ENCODE peak calls at places on chromosomes 5 and 9, in six cellular contexts. One of them, this sample, is unnamed. For H3K27me3 and H3K4me1, the result is how much of the 10 kb centered on the place peaks cover.

GRCh38 chr9:73613092-73613701 is 461.5 kb downstream of the ANXA1 start:
- DNase-seq in suprapubic skin: no peak
- DNase-seq in neural progenitor cell: no peak
- DNase-seq in foreskin keratinocyte: no peak
- DNase-seq in left ventricle myocardium inferior: no peak
- DNase-seq in pancreas: no peak
- DNase-seq in this sample: no peak

GRCh38 chr5:2869471-2869870 is 118.0 kb upstream of the IRX2 start:
- DNase-seq in neural progenitor cell: no peak
- DNase-seq in pancreas: no peak
- DNase-seq in suprapubic skin: no peak
- DNase-seq in foreskin keratinocyte: no peak
- DNase-seq in left ventricle myocardium inferior: no peak
- DNase-seq in this sample: no peak

GRCh38 chr5:153613143-153613542 is 122.7 kb downstream of the GRIA1 start:
- DNase-seq in left ventricle myocardium inferior: no peak
- DNase-seq in foreskin keratinocyte: peak
- DNase-seq in neural progenitor cell: no peak
- DNase-seq in suprapubic skin: no peak
- DNase-seq in pancreas: no peak
- DNase-seq in this sample: no peak

GRCh38 chr5:139658928-139659667 is 10.9 kb downstream of the CXXC5 start:
- DNase-seq in foreskin keratinocyte: no peak
- DNase-seq in pancreas: peak
- DNase-seq in left ventricle myocardium inferior: peak
- DNase-seq in neural progenitor cell: peak
- DNase-seq in suprapubic skin: no peak
- DNase-seq in this sample: no peak

GRCh38 chr5:74579215-74579614 is 61.3 kb downstream of the ENC1 start:
- DNase-seq in neural progenitor cell: no peak
- DNase-seq in suprapubic skin: no peak
- DNase-seq in foreskin keratinocyte: no peak
- DNase-seq in pancreas: no peak
- DNase-seq in left ventricle myocardium inferior: no peak
- DNase-seq in this sample: peak

GRCh38 chr5:55102345-55102744 is at the start of gene GZMA:
- DNase-seq in left ventricle myocardium inferior: no peak
- DNase-seq in pancreas: no peak
- DNase-seq in foreskin keratinocyte: no peak
- DNase-seq in suprapubic skin: no peak
- DNase-seq in neural progenitor cell: no peak
- DNase-seq in this sample: no peak

GRCh38 chr5:8413975-8414374 is 545.0 kb downstream of the MTRR start:
- DNase-seq in suprapubic skin: no peak
- DNase-seq in left ventricle myocardium inferior: no peak
- DNase-seq in neural progenitor cell: no peak
- DNase-seq in foreskin keratinocyte: peak
- DNase-seq in pancreas: no peak
- DNase-seq in this sample: no peak

GRCh38 chr5:172541119-172541763 is 86.9 kb upstream of the SH3PXD2B start:
- DNase-seq in left ventricle myocardium inferior: no peak
- DNase-seq in neural progenitor cell: no peak
- DNase-seq in pancreas: no peak
- DNase-seq in suprapubic skin: no peak
- DNase-seq in foreskin keratinocyte: no peak
- DNase-seq in this sample: no peak

GRCh38 chr5:35924950-35925722 is 13.3 kb downstream of the CAPSL start:
- DNase-seq in left ventricle myocardium inferior: peak
- DNase-seq in pancreas: peak
- DNase-seq in neural progenitor cell: peak
- DNase-seq in foreskin keratinocyte: no peak
- DNase-seq in suprapubic skin: peak
- DNase-seq in this sample: peak

GRCh38 chr5:36273809-36274526 is 27.7 kb downstream of the RANBP3L start:
- DNase-seq in foreskin keratinocyte: no peak
- DNase-seq in suprapubic skin: no peak
- DNase-seq in neural progenitor cell: no peak
- DNase-seq in left ventricle myocardium inferior: no peak
- DNase-seq in pancreas: no peak
- DNase-seq in this sample: no peak

GRCh38 chr9:21983509-21983908 is 10.7 kb downstream of the CDKN2A start:
- DNase-seq in suprapubic skin: no peak
- DNase-seq in neural progenitor cell: no peak
- DNase-seq in pancreas: no peak
- DNase-seq in foreskin keratinocyte: no peak
- DNase-seq in left ventricle myocardium inferior: no peak
- DNase-seq in this sample: no peak

GRCh38 chr9:85667374-85667773 is 74.4 kb downstream of the AGTPBP1 start:
- DNase-seq in foreskin keratinocyte: no peak
- DNase-seq in suprapubic skin: no peak
- DNase-seq in pancreas: no peak
- DNase-seq in left ventricle myocardium inferior: no peak
- DNase-seq in neural progenitor cell: no peak
- DNase-seq in this sample: no peak

GRCh38 chr5:180704362-180704761 is 35.5 kb downstream of the OR2Y1 start:
- DNase-seq in left ventricle myocardium inferior: no peak
- DNase-seq in foreskin keratinocyte: peak
- DNase-seq in pancreas: no peak
- DNase-seq in suprapubic skin: no peak
- DNase-seq in neural progenitor cell: no peak
- DNase-seq in this sample: no peak

GRCh38 chr9:23728736-23729135 is 97.3 kb downstream of the ELAVL2 start:
- DNase-seq in foreskin keratinocyte: no peak
- DNase-seq in suprapubic skin: no peak
- DNase-seq in neural progenitor cell: no peak
- DNase-seq in left ventricle myocardium inferior: no peak
- DNase-seq in pancreas: no peak
- DNase-seq in this sample: no peak

GRCh38 chr9:73916016-73916673 is 581.0 kb upstream of the RORB start:
- DNase-seq in foreskin keratinocyte: peak
- DNase-seq in suprapubic skin: no peak
- DNase-seq in neural progenitor cell: peak
- DNase-seq in left ventricle myocardium inferior: no peak
- DNase-seq in pancreas: no peak
- DNase-seq in this sample: no peak

GRCh38 chr9:114371986-114372917 is 15.5 kb downstream of the AKNA start:
- DNase-seq in foreskin keratinocyte: peak
- DNase-seq in suprapubic skin: no peak
- DNase-seq in neural progenitor cell: no peak
- DNase-seq in pancreas: no peak
- DNase-seq in left ventricle myocardium inferior: no peak
- DNase-seq in this sample: peak

GRCh38 chr5:103433216-103433615 is 129.4 kb downstream of the NUDT12 start:
- DNase-seq in pancreas: no peak
- DNase-seq in foreskin keratinocyte: no peak
- DNase-seq in neural progenitor cell: no peak
- DNase-seq in left ventricle myocardium inferior: no peak
- DNase-seq in suprapubic skin: no peak
- DNase-seq in this sample: no peak

GRCh38 chr5:138078006-138078643 is 5.7 kb upstream of the WNT8A start:
- DNase-seq in neural progenitor cell: peak
- DNase-seq in left ventricle myocardium inferior: no peak
- DNase-seq in pancreas: no peak
- DNase-seq in suprapubic skin: no peak
- DNase-seq in foreskin keratinocyte: no peak
- DNase-seq in this sample: no peak

GRCh38 chr9:108271236-108271635 is 584.5 kb downstream of the ACTL7B start:
- DNase-seq in foreskin keratinocyte: no peak
- DNase-seq in suprapubic skin: no peak
- DNase-seq in pancreas: no peak
- DNase-seq in left ventricle myocardium inferior: no peak
- DNase-seq in neural progenitor cell: no peak
- DNase-seq in this sample: no peak

GRCh38 chr5:150258126-150258525 is 31.4 kb downstream of the CAMK2A start:
- DNase-seq in neural progenitor cell: peak
- DNase-seq in pancreas: no peak
- DNase-seq in suprapubic skin: no peak
- DNase-seq in foreskin keratinocyte: no peak
- DNase-seq in left ventricle myocardium inferior: no peak
- DNase-seq in this sample: peak

GRCh38 chr5:88188458-88189132 is 80.0 kb downstream of the TMEM161B start:
- DNase-seq in neural progenitor cell: no peak
- DNase-seq in left ventricle myocardium inferior: no peak
- DNase-seq in pancreas: no peak
- DNase-seq in suprapubic skin: no peak
- DNase-seq in foreskin keratinocyte: no peak
- DNase-seq in this sample: peak

GRCh38 chr9:134728801-134729495 is 87.3 kb downstream of the COL5A1 start:
- DNase-seq in left ventricle myocardium inferior: no peak
- DNase-seq in pancreas: peak
- DNase-seq in neural progenitor cell: no peak
- DNase-seq in suprapubic skin: no peak
- DNase-seq in foreskin keratinocyte: no peak
- DNase-seq in this sample: no peak

GRCh38 chr9:76512826-76513225 is 53.8 kb downstream of the GCNT1 start:
- DNase-seq in left ventricle myocardium inferior: no peak
- DNase-seq in foreskin keratinocyte: no peak
- DNase-seq in pancreas: no peak
- DNase-seq in suprapubic skin: no peak
- DNase-seq in neural progenitor cell: no peak
- DNase-seq in this sample: no peak
- H3K27me3 ChIP-seq in left ventricle myocardium inferior: under half
- H3K27me3 ChIP-seq in foreskin keratinocyte: under half
- H3K27me3 ChIP-seq in pancreas: under half
- H3K27me3 ChIP-seq in suprapubic skin: under half
- H3K27me3 ChIP-seq in neural progenitor cell: under half
- H3K27me3 ChIP-seq in this sample: under half

GRCh38 chr5:14217587-14217986 is 74.4 kb downstream of the TRIO start:
- DNase-seq in pancreas: no peak
- DNase-seq in suprapubic skin: no peak
- DNase-seq in left ventricle myocardium inferior: peak
- DNase-seq in foreskin keratinocyte: no peak
- DNase-seq in neural progenitor cell: no peak
- DNase-seq in this sample: no peak

GRCh38 chr5:14218011-14218410 is 74.9 kb downstream of the TRIO start:
- DNase-seq in pancreas: no peak
- DNase-seq in left ventricle myocardium inferior: no peak
- DNase-seq in foreskin keratinocyte: no peak
- DNase-seq in neural progenitor cell: no peak
- DNase-seq in suprapubic skin: no peak
- DNase-seq in this sample: no peak

GRCh38 chr5:14216902-14217301 is 73.8 kb downstream of the TRIO start:
- DNase-seq in pancreas: no peak
- DNase-seq in suprapubic skin: no peak
- DNase-seq in left ventricle myocardium inferior: no peak
- DNase-seq in neural progenitor cell: peak
- DNase-seq in foreskin keratinocyte: no peak
- DNase-seq in this sample: no peak

GRCh38 chr5:14215901-14216300 is 72.8 kb downstream of the TRIO start:
- DNase-seq in neural progenitor cell: peak
- DNase-seq in pancreas: no peak
- DNase-seq in foreskin keratinocyte: no peak
- DNase-seq in suprapubic skin: no peak
- DNase-seq in left ventricle myocardium inferior: no peak
- DNase-seq in this sample: no peak

GRCh38 chr5:14216372-14216771 is 73.2 kb downstream of the TRIO start:
- DNase-seq in neural progenitor cell: no peak
- DNase-seq in suprapubic skin: no peak
- DNase-seq in foreskin keratinocyte: no peak
- DNase-seq in left ventricle myocardium inferior: no peak
- DNase-seq in pancreas: no peak
- DNase-seq in this sample: no peak
- H3K4me1 ChIP-seq in neural progenitor cell: half or more
- H3K4me1 ChIP-seq in suprapubic skin: under half
- H3K4me1 ChIP-seq in foreskin keratinocyte: under half
- H3K4me1 ChIP-seq in left ventricle myocardium inferior: half or more
- H3K4me1 ChIP-seq in pancreas: under half
- H3K4me1 ChIP-seq in this sample: under half

DNA sequence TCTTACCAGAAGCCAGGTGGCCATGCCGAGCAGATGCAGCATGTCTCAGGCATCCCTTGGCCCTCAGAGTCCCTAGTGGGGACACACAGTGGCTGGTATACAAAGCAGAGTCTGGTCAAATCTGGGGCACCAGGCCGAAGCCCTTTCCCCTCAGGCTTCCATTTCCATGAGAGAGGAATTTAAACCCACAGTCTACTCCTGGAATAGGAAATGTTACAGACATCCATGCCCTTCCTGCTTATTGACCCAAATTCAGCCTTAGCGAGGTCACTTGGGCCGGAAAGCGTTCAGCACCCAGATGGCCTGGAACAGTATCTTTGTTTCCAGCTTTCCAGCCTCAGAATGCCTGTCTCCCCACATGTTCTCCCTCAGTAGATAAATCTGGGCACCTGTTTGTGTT is 131.7 kb downstream of the PIP5K1B start:
- DNase-seq in suprapubic skin: no peak
- DNase-seq in neural progenitor cell: no peak
- DNase-seq in left ventricle myocardium inferior: no peak
- DNase-seq in pancreas: no peak
- DNase-seq in foreskin keratinocyte: no peak
- DNase-seq in this sample: no peak
- H3K27me3 ChIP-seq in suprapubic skin: under half
- H3K27me3 ChIP-seq in neural progenitor cell: under half
- H3K27me3 ChIP-seq in left ventricle myocardium inferior: under half
- H3K27me3 ChIP-seq in pancreas: under half
- H3K27me3 ChIP-seq in foreskin keratinocyte: under half
- H3K27me3 ChIP-seq in this sample: under half

DNA sequence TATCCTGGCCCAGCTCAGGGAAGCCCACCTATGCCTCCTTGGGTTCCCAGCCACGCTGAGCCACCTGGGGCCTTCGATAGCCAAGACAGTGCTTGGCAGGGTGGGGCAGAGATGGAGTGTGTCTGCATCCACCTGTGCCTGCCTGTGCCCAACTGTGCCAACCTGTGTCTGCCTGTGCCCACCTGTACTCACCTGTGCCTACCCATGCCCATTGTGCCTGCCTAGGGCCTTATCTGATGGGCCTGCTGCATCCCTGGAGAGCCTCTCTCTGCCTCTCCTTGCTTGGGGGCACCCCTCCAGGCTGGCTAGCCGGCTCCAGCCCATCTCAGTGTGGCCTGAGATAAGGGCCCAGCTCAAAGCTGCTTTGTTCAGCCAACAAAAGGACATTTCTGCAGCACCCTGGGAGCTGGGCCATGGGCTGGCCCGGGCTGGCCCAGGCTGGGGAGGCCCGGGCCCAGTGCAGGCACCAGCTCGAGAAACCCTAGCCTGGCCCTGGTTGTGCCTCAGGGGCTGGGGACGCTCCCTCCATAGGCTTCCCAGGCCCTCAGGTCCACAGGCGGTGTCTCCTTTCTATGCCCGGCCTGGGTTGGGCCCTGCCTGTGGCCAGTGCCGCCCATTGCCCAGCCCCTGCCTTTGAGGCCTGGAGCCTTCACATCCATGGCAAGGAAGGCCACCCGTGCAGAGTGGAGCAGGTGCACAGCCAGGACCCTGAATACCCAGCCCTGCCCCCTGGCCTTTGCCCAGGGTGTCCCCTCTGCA is 37.3 kb upstream of the NOTCH1 start:
- DNase-seq in suprapubic skin: no peak
- DNase-seq in foreskin keratinocyte: no peak
- DNase-seq in left ventricle myocardium inferior: no peak
- DNase-seq in neural progenitor cell: no peak
- DNase-seq in pancreas: peak
- DNase-seq in this sample: no peak
- H3K4me1 ChIP-seq in suprapubic skin: half or more
- H3K4me1 ChIP-seq in foreskin keratinocyte: under half
- H3K4me1 ChIP-seq in left ventricle myocardium inferior: half or more
- H3K4me1 ChIP-seq in neural progenitor cell: half or more
- H3K4me1 ChIP-seq in pancreas: under half
- H3K4me1 ChIP-seq in this sample: under half

GRCh38 chr5:131928957-131929356 is 16.5 kb downstream of the MEIKIN start:
- DNase-seq in neural progenitor cell: no peak
- DNase-seq in suprapubic skin: no peak
- DNase-seq in left ventricle myocardium inferior: no peak
- DNase-seq in foreskin keratinocyte: no peak
- DNase-seq in pancreas: no peak
- DNase-seq in this sample: no peak

GRCh38 chr5:131932235-131932634 is 13.2 kb downstream of the MEIKIN start:
- DNase-seq in neural progenitor cell: no peak
- DNase-seq in suprapubic skin: no peak
- DNase-seq in left ventricle myocardium inferior: no peak
- DNase-seq in pancreas: no peak
- DNase-seq in foreskin keratinocyte: no peak
- DNase-seq in this sample: no peak
- H3K27me3 ChIP-seq in neural progenitor cell: under half
- H3K27me3 ChIP-seq in suprapubic skin: under half
- H3K27me3 ChIP-seq in left ventricle myocardium inferior: under half
- H3K27me3 ChIP-seq in pancreas: under half
- H3K27me3 ChIP-seq in foreskin keratinocyte: under half
- H3K27me3 ChIP-seq in this sample: under half